ENCODE peak calls at places on chromosomes 16 and 17, in six cellular contexts. G, B, V, N, M and R are unnamed samples.

GRCh38 chr17:74042241-74042640 is 161.2 kb upstream of the RPL38 start:
- DNase-seq in M (no peak), V (no peak), B (no peak), N (no peak), G (no peak), R (no peak)

GRCh38 chr16:57045694-57046381 is 46.5 kb upstream of the CPNE2 start:
- DNase-seq in N (peak; percentile 63), V (peak; percentile 82), B (no peak), M (peak; percentile 84), G (no peak), R (peak; percentile 71)

GRCh38 chr17:64063766-64064224 is 43.4 kb upstream of the ICAM2 start:
- DNase-seq in N (peak; percentile 62), G (no peak), M (peak; percentile 47), B (no peak), V (peak; percentile 78), R (peak; percentile 43)

GRCh38 chr16:68592466-68593337 is 52.4 kb upstream of the CDH3 start:
- DNase-seq in G (no peak), B (no peak), V (no peak), N (no peak), M (no peak), R (no peak)

GRCh38 chr17:33492731-33493260 is 199.7 kb upstream of the ASIC2 start:
- DNase-seq in N (no peak), V (no peak), B (no peak), M (no peak), G (no peak), R (no peak)

GRCh38 chr17:19538095-19539039 is 4.7 kb downstream of the SLC47A1 start:
- DNase-seq in V (no peak), M (peak; percentile 42), G (no peak), B (no peak), N (peak; percentile 39), R (no peak)

GRCh38 chr16:84839956-84840355 is 20.2 kb downstream of the CRISPLD2 start:
- DNase-seq in G (no peak), M (no peak), B (no peak), N (no peak), V (peak; percentile 51), R (no peak)

GRCh38 chr17:55005520-55005919 is 37.0 kb downstream of the STXBP4 start:
- DNase-seq in N (no peak), B (no peak), G (no peak), M (no peak), V (peak; percentile 30), R (no peak)

DNA sequence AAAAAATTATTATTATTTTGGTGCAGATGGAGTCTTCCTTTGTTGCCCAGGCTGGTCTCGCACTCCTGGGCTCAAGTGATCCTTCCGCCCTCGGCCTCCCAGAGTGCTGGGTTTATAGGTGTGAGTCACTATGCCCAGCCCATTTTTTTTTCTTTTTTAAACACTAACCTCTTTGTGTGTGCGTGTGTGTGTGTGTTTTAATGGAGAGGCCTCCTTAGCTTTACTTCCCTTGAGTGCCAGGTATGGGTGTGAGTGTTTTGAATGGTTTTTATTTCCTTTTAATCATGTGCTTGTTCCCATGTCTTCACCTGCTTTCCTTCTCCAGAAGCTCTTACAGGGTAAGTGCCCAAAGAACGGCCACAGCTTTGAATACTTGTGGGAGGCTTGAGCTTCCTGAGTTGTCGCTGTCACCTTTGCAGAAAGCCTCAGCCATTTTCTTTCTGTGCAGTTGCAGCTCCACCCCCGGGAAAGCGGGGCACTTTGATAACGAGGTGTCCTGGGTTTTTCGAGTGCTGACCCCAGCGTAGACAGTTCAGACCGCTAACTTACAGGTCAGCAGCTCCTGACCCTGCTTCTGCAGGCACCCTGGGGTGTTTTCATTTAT is 22.6 kb downstream of the AKAP1 start:
- DNase-seq in B (no peak), N (no peak), G (no peak), V (peak; percentile 18), M (no peak), R (no peak)
- H3K4me1 ChIP-seq in B (no peaks in the 10 kb centered on the region), N (no peaks in the 10 kb centered on the region), G (peaks cover 31% of the 10 kb centered on the region), V (peaks cover 23% of the 10 kb centered on the region), M (peaks cover 47% of the 10 kb centered on the region), R (peaks cover 90% of the 10 kb centered on the region)

GRCh38 chr17:27559506-27559931 is 71.5 kb upstream of the LGALS9 start:
- DNase-seq in N (peak; percentile 76), M (peak; percentile 53), G (no peak), V (no peak), B (no peak), R (peak; percentile 46)
- H3K9me3 ChIP-seq in N (no peaks in the 10 kb centered on the region), M (no peaks in the 10 kb centered on the region), G (no peaks in the 10 kb centered on the region), V (no peaks in the 10 kb centered on the region), B (no peaks in the 10 kb centered on the region), R (no peaks in the 10 kb centered on the region)

DNA sequence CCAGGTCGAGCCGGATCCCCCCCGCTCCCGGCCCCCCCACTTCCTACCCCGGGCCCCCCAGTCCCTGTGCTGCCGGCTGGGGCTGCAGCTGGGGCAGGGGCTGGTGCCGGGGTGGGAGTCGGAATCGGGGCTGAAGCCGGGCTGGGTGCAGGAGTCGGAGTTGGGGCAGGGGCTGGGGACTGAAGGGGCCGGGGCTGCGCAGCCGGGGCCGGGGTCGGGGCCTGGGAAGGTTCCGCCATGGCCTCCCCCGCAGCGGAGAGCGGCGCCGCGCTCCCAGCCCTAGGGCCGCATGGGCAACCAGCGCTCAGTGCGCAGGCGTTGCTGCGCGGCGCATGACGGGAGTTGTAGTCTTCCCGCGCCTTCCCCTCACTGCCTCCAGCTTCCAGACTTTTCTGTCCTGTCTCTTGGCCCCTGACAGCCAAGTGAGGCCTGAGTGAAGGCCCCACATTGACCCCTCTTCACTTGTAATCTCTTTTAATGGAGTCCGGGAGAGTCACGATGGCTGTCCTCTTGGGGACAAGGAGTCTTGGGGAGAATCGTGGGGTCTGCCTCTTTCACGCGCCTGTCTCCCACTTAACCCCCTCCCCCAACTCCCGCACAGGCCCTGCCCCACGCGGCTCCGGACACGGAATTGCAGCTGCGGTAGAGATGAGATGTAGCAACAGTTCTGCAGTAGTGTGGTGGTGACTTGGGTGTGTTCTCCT is at the start of gene KAT2A:
- DNase-seq in N (peak; percentile 76), M (peak; percentile 78), G (no peak), V (peak; percentile 93), B (peak; percentile 65), R (peak; percentile 80)
- H3K27ac ChIP-seq in N (peak within 1 kb of the TSS; percentile 77), M (peak within 1 kb of the TSS; percentile 43), G (peak within 1 kb of the TSS; percentile 13), V (peak within 1 kb of the TSS; percentile 64), B (no peak within 1 kb of the TSS), R (peak within 1 kb of the TSS; percentile 70)

GRCh38 chr17:53426505-53426904 is 396.2 kb upstream of the KIF2B start:
- DNase-seq in B (no peak), V (no peak), N (no peak), G (no peak), M (no peak), R (no peak)

GRCh38 chr17:53428913-53429312 is 393.8 kb upstream of the KIF2B start:
- DNase-seq in N (no peak), G (no peak), M (no peak), V (no peak), B (no peak), R (no peak)
- H3K4me1 ChIP-seq in N (no peaks in the 10 kb centered on the region), G (no peaks in the 10 kb centered on the region), M (no peaks in the 10 kb centered on the region), V (no peaks in the 10 kb centered on the region), B (no peaks in the 10 kb centered on the region), R (no peaks in the 10 kb centered on the region)

GRCh38 chr17:22467720-22468119 is 775.4 kb downstream of the KCNJ18 start:
- DNase-seq in N (no peak), B (no peak), V (no peak), G (no peak), M (no peak), R (no peak)
- H3K9me3 ChIP-seq in N (no peaks in the 10 kb centered on the region), B (peaks cover 4% of the 10 kb centered on the region), V (peaks cover 22% of the 10 kb centered on the region), G (no peaks in the 10 kb centered on the region), M (no peaks in the 10 kb centered on the region), R (no peaks in the 10 kb centered on the region)

GRCh38 chr17:45228121-45228941 is 6.6 kb downstream of the FMNL1 start:
- DNase-seq in B (no peak), V (no peak), N (no peak), M (no peak), G (no peak), R (no peak)

GRCh38 chr17:45230410-45230786 is 8.7 kb downstream of the FMNL1 start:
- DNase-seq in M (no peak), V (no peak), G (no peak), B (no peak), N (no peak), R (no peak)

GRCh38 chr17:45227631-45228120 is 6.0 kb downstream of the FMNL1 start:
- DNase-seq in V (no peak), M (no peak), B (no peak), G (no peak), N (no peak), R (no peak)

GRCh38 chr17:45229681-45230409 is 8.2 kb downstream of the FMNL1 start:
- DNase-seq in G (no peak), V (no peak), B (no peak), N (no peak), M (no peak), R (no peak)

GRCh38 chr17:45228985-45229517 is 7.4 kb downstream of the FMNL1 start:
- DNase-seq in B (peak; percentile 77), N (peak; percentile 87), M (peak; percentile 84), G (no peak), V (peak; percentile 50), R (peak; percentile 85)
- H3K27ac ChIP-seq in B (peak overlapping the region; percentile 98), N (peak overlapping the region; percentile 58), M (peak overlapping the region; percentile 21), G (peak overlapping the region; percentile 94), V (no peak overlapping the region), R (peak overlapping the region; percentile 85)